ENCODE peak calls at places on chromosomes 6 and 20, in nine cellular contexts. B, Z, Q, W, I, J, F, E and O are unnamed samples.

GRCh38 chr6:39225946-39226437 is 3.3 kb downstream of the KCNK5 start:
- DNase-seq in B (peak), Z (no peak), Q (no peak), W (peak), I (peak), J (no peak), F (no peak), E (no peak), O (peak)

GRCh38 chr6:123997223-123997622 is 193.6 kb downstream of the NKAIN2 start:
- DNase-seq in B (no peak), Z (no peak), Q (no peak), W (no peak), I (no peak), J (peak), F (no peak), E (no peak), O (no peak)

GRCh38 chr6:74356385-74356784 is 660.4 kb downstream of the CD109 start:
- DNase-seq in B (no peak), Z (no peak), Q (no peak), W (no peak), I (no peak), J (no peak), F (no peak), E (no peak), O (no peak)

GRCh38 chr6:141878686-141879085 is 254.0 kb upstream of the GJE1 start:
- DNase-seq in B (no peak), Z (no peak), Q (no peak), W (no peak), I (no peak), J (no peak), F (no peak), E (no peak), O (no peak)

GRCh38 chr20:58078741-58079522 is 149.5 kb downstream of the ANKRD60 start:
- DNase-seq in B (no peak), Z (no peak), Q (no peak), W (no peak), I (no peak), J (no peak), F (no peak), E (no peak), O (no peak)

GRCh38 chr6:70371454-70372105 is 41.7 kb upstream of the FAM135A start:
- DNase-seq in B (no peak), Z (no peak), Q (no peak), W (peak), I (no peak), J (peak), F (no peak), E (no peak), O (no peak)

GRCh38 chr6:2952557-2953095 is 18.7 kb downstream of the SERPINB6 start:
- DNase-seq in B (peak), Z (peak), Q (no peak), W (peak), I (peak), J (no peak), F (peak), E (no peak), O (peak)

GRCh38 chr20:52619101-52619500 is 353.1 kb upstream of the TSHZ2 start:
- DNase-seq in B (no peak), Z (no peak), Q (no peak), W (no peak), I (no peak), J (no peak), F (no peak), E (no peak), O (no peak)

GRCh38 chr20:10454135-10454750 is 19.1 kb downstream of the SLX4IP start:
- DNase-seq in B (no peak), Z (no peak), Q (no peak), W (no peak), I (no peak), J (no peak), F (no peak), E (no peak), O (no peak)

GRCh38 chr20:57794600-57795346 is 85.0 kb upstream of the PMEPA1 start:
- DNase-seq in B (no peak), Z (no peak), Q (peak), W (no peak), I (peak), J (peak), F (no peak), E (no peak), O (no peak)

GRCh38 chr20:40952231-40952630 is 76.4 kb upstream of the TOP1 start:
- DNase-seq in B (no peak), Z (no peak), Q (no peak), W (no peak), I (no peak), J (no peak), F (no peak), E (no peak), O (no peak)

GRCh38 chr6:37033819-37034790 is 28.6 kb downstream of the FGD2 start:
- DNase-seq in B (no peak), Z (no peak), Q (no peak), W (peak), I (peak), J (no peak), F (no peak), E (no peak), O (no peak)

GRCh38 chr6:111564482-111564945 is 41.2 kb downstream of the TRAF3IP2 start:
- DNase-seq in B (no peak), Z (peak), Q (no peak), W (peak), I (no peak), J (no peak), F (no peak), E (no peak), O (no peak)

GRCh38 chr6:24125980-24126379 is at the start of gene NRSN1:
- DNase-seq in B (no peak), Z (no peak), Q (no peak), W (peak), I (no peak), J (no peak), F (peak), E (no peak), O (no peak)

GRCh38 chr6:160832422-160832821 is 130.4 kb downstream of the PLG start:
- DNase-seq in B (no peak), Z (no peak), Q (no peak), W (no peak), I (no peak), J (no peak), F (no peak), E (no peak), O (no peak)